ENCODE peak calls at places on chromosome 13, in eight cellular contexts. X, B, T, D, U, K, A and S are unnamed samples.

GRCh38 chr13:30690282-30691188 is 44.8 kb upstream of the ALOX5AP start:
- DNase-seq in U (peak), K (no peak), D (peak), T (peak), B (peak), X (peak), A (peak), S (peak)

GRCh38 chr13:81184556-81185265 is 843.8 kb upstream of the SPRY2 start:
- DNase-seq in D (no peak), B (no peak), X (no peak), T (no peak), A (no peak), K (no peak), U (no peak), S (peak)

GRCh38 chr13:95624020-95624419 is 20.5 kb downstream of the DZIP1 start:
- DNase-seq in X (peak), B (no peak), A (peak), T (no peak), D (no peak), U (no peak), K (peak), S (peak)

GRCh38 chr13:41935501-41935900 is 25.4 kb downstream of the VWA8 start:
- DNase-seq in U (no peak), T (no peak), K (no peak), A (no peak), X (no peak), B (no peak), D (no peak), S (no peak)

GRCh38 chr13:32914686-32915085 is 101.5 kb upstream of the KL start:
- DNase-seq in A (no peak), D (no peak), B (no peak), X (no peak), K (no peak), T (no peak), U (no peak), S (peak)

GRCh38 chr13:49664606-49665005 is 26.7 kb downstream of the EBPL start:
- DNase-seq in T (no peak), A (no peak), X (no peak), U (no peak), B (no peak), K (no peak), D (no peak), S (no peak)

GRCh38 chr13:113040597-113041292 is 64.8 kb upstream of the F7 start:
- DNase-seq in U (no peak), A (no peak), B (no peak), K (no peak), T (no peak), D (no peak), X (no peak), S (no peak)

GRCh38 chr13:100399455-100399854 is 189.1 kb downstream of the GGACT start:
- DNase-seq in K (no peak), B (no peak), A (no peak), X (no peak), D (no peak), T (no peak), U (no peak), S (no peak)

GRCh38 chr13:111202745-111203144 is 87.6 kb downstream of the ARHGEF7 start:
- DNase-seq in X (peak), U (no peak), B (peak), D (no peak), T (no peak), K (peak), A (peak), S (peak)

GRCh38 chr13:104980571-104980970 is 1554.9 kb downstream of the EFNB2 start:
- DNase-seq in K (no peak), X (no peak), D (no peak), T (no peak), B (no peak), A (no peak), U (no peak), S (no peak)

GRCh38 chr13:21638319-21639282 is 32.3 kb upstream of the FGF9 start:
- DNase-seq in X (peak), D (no peak), K (peak), U (no peak), A (peak), T (no peak), B (no peak), S (peak)

GRCh38 chr13:23671902-23672301 is 101.7 kb downstream of the TNFRSF19 start:
- DNase-seq in T (no peak), X (peak), A (no peak), D (no peak), U (no peak), K (no peak), B (peak), S (peak)

GRCh38 chr13:60384911-60385310 is 12.1 kb upstream of the TDRD3 start:
- DNase-seq in A (no peak), U (no peak), D (no peak), T (no peak), K (no peak), B (no peak), X (no peak), S (no peak)

GRCh38 chr13:33108620-33109019 is 92.4 kb downstream of the KL start:
- DNase-seq in U (no peak), A (no peak), B (no peak), K (no peak), T (no peak), X (peak), D (no peak), S (no peak)

GRCh38 chr13:35957174-35957867 is 173.9 kb downstream of the DCLK1 start:
- DNase-seq in B (peak), A (no peak), T (no peak), U (no peak), K (no peak), X (peak), D (no peak), S (peak)

GRCh38 chr13:107680115-107680514 is 535.2 kb downstream of the LIG4 start:
- DNase-seq in T (no peak), K (peak), X (no peak), A (no peak), U (no peak), B (no peak), D (no peak), S (no peak)

GRCh38 chr13:93116809-93117208 is 109.8 kb upstream of the GPC6 start:
- DNase-seq in A (no peak), B (no peak), U (no peak), K (no peak), T (no peak), X (no peak), D (no peak), S (no peak)
- TF ChIP-seq CTCF in A (no peak), B (no peak), U (no peak), K (no peak), T (no peak), X (no peak), D (no peak), S (no peak)

GRCh38 chr13:67226686-67227085 is 3.5 kb downstream of the PCDH9 start:
- DNase-seq in B (no peak), D (no peak), A (no peak), K (no peak), X (no peak), T (no peak), U (no peak), S (no peak)
- H3K4me3 ChIP-seq in B (no peak), D (no peak), A (no peak), K (no peak), X (no peak), T (peak), U (no peak), S (no peak)

GRCh38 chr13:52652170-52652979 is at the start of gene SUGT1:
- DNase-seq in U (peak), B (peak), K (peak), T (peak), D (peak), A (peak), X (peak), S (peak)

GRCh38 chr13:52651880-52652169 is 811 bp upstream of the SUGT1 start:
- DNase-seq in D (no peak), A (no peak), B (no peak), K (no peak), T (no peak), U (no peak), X (no peak), S (no peak)

GRCh38 chr13:52650731-52651130 is 1.9 kb upstream of the SUGT1 start:
- DNase-seq in T (no peak), B (no peak), K (peak), X (no peak), D (no peak), A (no peak), U (no peak), S (no peak)

GRCh38 chr13:52646967-52647366 is 4.7 kb downstream of the HNRNPA1L2 start:
- DNase-seq in T (no peak), U (no peak), A (no peak), K (no peak), X (no peak), D (no peak), B (no peak), S (no peak)

DNA sequence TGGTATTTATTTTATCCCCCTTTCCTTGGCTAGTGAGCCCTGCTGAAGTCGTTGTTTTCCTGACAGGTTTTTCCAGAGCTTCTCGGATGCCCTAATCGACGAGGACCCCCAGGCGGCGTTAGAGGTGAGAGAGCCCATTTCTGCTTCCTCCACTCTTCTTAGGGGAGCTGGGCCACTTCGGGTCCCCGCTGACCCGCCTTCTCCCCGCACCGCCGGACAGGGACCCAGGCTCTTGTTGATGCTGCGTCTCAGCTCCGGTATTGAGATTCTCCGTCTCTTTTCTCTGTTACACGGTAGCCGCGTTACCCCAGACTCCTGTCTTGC is 306 bp downstream of the SUGT1 start:
- DNase-seq in T (no peak), K (no peak), U (no peak), A (no peak), X (no peak), D (no peak), B (no peak), S (no peak)
- TF ChIP-seq CTCF in T (peak), K (no peak), U (no peak), A (no peak), X (no peak), D (peak), B (no peak), S (no peak)

GRCh38 chr13:48542138-48542537 is 9.3 kb upstream of the RCBTB2 start:
- DNase-seq in X (no peak), A (no peak), D (no peak), T (no peak), K (no peak), U (no peak), B (no peak), S (no peak)

GRCh38 chr13:48539550-48539949 is 6.7 kb upstream of the RCBTB2 start:
- DNase-seq in X (peak), U (no peak), K (no peak), T (no peak), D (no peak), B (no peak), A (no peak), S (no peak)

GRCh38 chr13:48545608-48546007 is 12.7 kb upstream of the RCBTB2 start:
- DNase-seq in B (no peak), D (no peak), T (no peak), X (no peak), K (no peak), U (no peak), A (no peak), S (no peak)

GRCh38 chr13:48547663-48548092 is 14.8 kb upstream of the RCBTB2 start:
- DNase-seq in K (no peak), U (no peak), D (no peak), T (no peak), X (no peak), A (no peak), B (no peak), S (no peak)

GRCh38 chr13:48542581-48543341 is 9.9 kb upstream of the RCBTB2 start:
- DNase-seq in X (peak), K (peak), D (peak), U (peak), A (no peak), B (no peak), T (peak), S (no peak)
- H3K4me3 ChIP-seq in X (no peak), K (no peak), D (no peak), U (peak), A (no peak), B (no peak), T (peak), S (no peak)